ENCODE peak calls at places on chromosomes 6 and 20, in eight cellular contexts. One of them, this sample, is unnamed.

GRCh38 chr6:73669005-73669404 is 15.2 kb upstream of the SLC17A5 start:
- DNase-seq in hypothalamus: no peak
- DNase-seq in T1000: no peak
- DNase-seq in effector CD4-positive, alpha-beta T cell: no peak
- DNase-seq in ecto neural progenitor cell: no peak
- DNase-seq in activated CD8-positive, alpha-beta memory T cell treated with anti-CD3 and anti-CD28 coated beads for 4 hours: no peak
- DNase-seq in HTR-8/SVneo: no peak
- DNase-seq in effector memory CD4-positive, alpha-beta T cell: no peak
- DNase-seq in this sample: no peak

GRCh38 chr6:107561325-107561724 is 71.4 kb downstream of the SOBP start:
- DNase-seq in hypothalamus: no peak
- DNase-seq in T1000: no peak
- DNase-seq in effector CD4-positive, alpha-beta T cell: no peak
- DNase-seq in ecto neural progenitor cell: no peak
- DNase-seq in activated CD8-positive, alpha-beta memory T cell treated with anti-CD3 and anti-CD28 coated beads for 4 hours: no peak
- DNase-seq in HTR-8/SVneo: no peak
- DNase-seq in effector memory CD4-positive, alpha-beta T cell: no peak
- DNase-seq in this sample: peak

GRCh38 chr6:163340201-163340887 is 74.2 kb upstream of the QKI start:
- DNase-seq in hypothalamus: no peak
- DNase-seq in T1000: no peak
- DNase-seq in effector CD4-positive, alpha-beta T cell: no peak
- DNase-seq in ecto neural progenitor cell: no peak
- DNase-seq in activated CD8-positive, alpha-beta memory T cell treated with anti-CD3 and anti-CD28 coated beads for 4 hours: no peak
- DNase-seq in HTR-8/SVneo: no peak
- DNase-seq in effector memory CD4-positive, alpha-beta T cell: no peak
- DNase-seq in this sample: no peak

GRCh38 chr20:19493794-19494495 is 264.1 kb upstream of the RIN2 start:
- DNase-seq in hypothalamus: no peak
- DNase-seq in T1000: no peak
- DNase-seq in effector CD4-positive, alpha-beta T cell: no peak
- DNase-seq in ecto neural progenitor cell: no peak
- DNase-seq in activated CD8-positive, alpha-beta memory T cell treated with anti-CD3 and anti-CD28 coated beads for 4 hours: no peak
- DNase-seq in HTR-8/SVneo: no peak
- DNase-seq in effector memory CD4-positive, alpha-beta T cell: no peak
- DNase-seq in this sample: no peak

GRCh38 chr6:144296973-144297372 is 11.8 kb downstream of the UTRN start:
- DNase-seq in hypothalamus: no peak
- DNase-seq in T1000: no peak
- DNase-seq in effector CD4-positive, alpha-beta T cell: no peak
- DNase-seq in ecto neural progenitor cell: no peak
- DNase-seq in activated CD8-positive, alpha-beta memory T cell treated with anti-CD3 and anti-CD28 coated beads for 4 hours: no peak
- DNase-seq in HTR-8/SVneo: no peak
- DNase-seq in effector memory CD4-positive, alpha-beta T cell: no peak
- DNase-seq in this sample: peak

GRCh38 chr6:41331401-41332150 is 3.8 kb upstream of the NCR2 start:
- DNase-seq in hypothalamus: no peak
- DNase-seq in T1000: no peak
- DNase-seq in effector CD4-positive, alpha-beta T cell: no peak
- DNase-seq in ecto neural progenitor cell: peak
- DNase-seq in activated CD8-positive, alpha-beta memory T cell treated with anti-CD3 and anti-CD28 coated beads for 4 hours: no peak
- DNase-seq in HTR-8/SVneo: no peak
- DNase-seq in effector memory CD4-positive, alpha-beta T cell: no peak
- DNase-seq in this sample: no peak

GRCh38 chr20:34179636-34180360 is 61.4 kb upstream of the ASIP start:
- DNase-seq in hypothalamus: no peak
- DNase-seq in T1000: no peak
- DNase-seq in effector CD4-positive, alpha-beta T cell: no peak
- DNase-seq in ecto neural progenitor cell: no peak
- DNase-seq in activated CD8-positive, alpha-beta memory T cell treated with anti-CD3 and anti-CD28 coated beads for 4 hours: no peak
- DNase-seq in HTR-8/SVneo: no peak
- DNase-seq in effector memory CD4-positive, alpha-beta T cell: no peak
- DNase-seq in this sample: no peak

GRCh38 chr6:122033564-122034181 is 365.8 kb upstream of the HSF2 start:
- DNase-seq in hypothalamus: no peak
- DNase-seq in T1000: no peak
- DNase-seq in effector CD4-positive, alpha-beta T cell: no peak
- DNase-seq in ecto neural progenitor cell: no peak
- DNase-seq in activated CD8-positive, alpha-beta memory T cell treated with anti-CD3 and anti-CD28 coated beads for 4 hours: no peak
- DNase-seq in HTR-8/SVneo: peak
- DNase-seq in effector memory CD4-positive, alpha-beta T cell: no peak
- DNase-seq in this sample: no peak

GRCh38 chr6:163731215-163732013 is 316.9 kb downstream of the QKI start:
- DNase-seq in hypothalamus: no peak
- DNase-seq in T1000: no peak
- DNase-seq in effector CD4-positive, alpha-beta T cell: no peak
- DNase-seq in ecto neural progenitor cell: no peak
- DNase-seq in activated CD8-positive, alpha-beta memory T cell treated with anti-CD3 and anti-CD28 coated beads for 4 hours: no peak
- DNase-seq in HTR-8/SVneo: no peak
- DNase-seq in effector memory CD4-positive, alpha-beta T cell: no peak
- DNase-seq in this sample: no peak

GRCh38 chr20:35821807-35822242 is 50.0 kb downstream of the PHF20 start:
- DNase-seq in hypothalamus: no peak
- DNase-seq in T1000: peak
- DNase-seq in effector CD4-positive, alpha-beta T cell: no peak
- DNase-seq in ecto neural progenitor cell: no peak
- DNase-seq in activated CD8-positive, alpha-beta memory T cell treated with anti-CD3 and anti-CD28 coated beads for 4 hours: no peak
- DNase-seq in HTR-8/SVneo: peak
- DNase-seq in effector memory CD4-positive, alpha-beta T cell: no peak
- DNase-seq in this sample: no peak

GRCh38 chr6:66094615-66095014 is 387.6 kb upstream of the EYS start:
- DNase-seq in hypothalamus: no peak
- DNase-seq in T1000: no peak
- DNase-seq in effector CD4-positive, alpha-beta T cell: no peak
- DNase-seq in ecto neural progenitor cell: no peak
- DNase-seq in activated CD8-positive, alpha-beta memory T cell treated with anti-CD3 and anti-CD28 coated beads for 4 hours: no peak
- DNase-seq in HTR-8/SVneo: no peak
- DNase-seq in effector memory CD4-positive, alpha-beta T cell: no peak
- DNase-seq in this sample: peak

GRCh38 chr6:7920425-7920824 is 9.8 kb upstream of the TXNDC5 start:
- DNase-seq in hypothalamus: no peak
- DNase-seq in T1000: no peak
- DNase-seq in effector CD4-positive, alpha-beta T cell: no peak
- DNase-seq in ecto neural progenitor cell: peak
- DNase-seq in activated CD8-positive, alpha-beta memory T cell treated with anti-CD3 and anti-CD28 coated beads for 4 hours: no peak
- DNase-seq in HTR-8/SVneo: no peak
- DNase-seq in effector memory CD4-positive, alpha-beta T cell: no peak
- DNase-seq in this sample: no peak

GRCh38 chr6:34243901-34244884 is 4.6 kb downstream of the SMIM29 start:
- DNase-seq in hypothalamus: peak
- DNase-seq in T1000: peak
- DNase-seq in effector CD4-positive, alpha-beta T cell: peak
- DNase-seq in ecto neural progenitor cell: no peak
- DNase-seq in activated CD8-positive, alpha-beta memory T cell treated with anti-CD3 and anti-CD28 coated beads for 4 hours: peak
- DNase-seq in HTR-8/SVneo: peak
- DNase-seq in effector memory CD4-positive, alpha-beta T cell: no peak
- DNase-seq in this sample: peak